ENCODE peak calls at places on chromosome 9, in six cellular contexts. One of them, this sample, is unnamed.

GRCh38 chr9:89742660-89743059 is 137.8 kb downstream of the GADD45G start:
- DNase-seq in mesenchymal stem cell: no peak
- DNase-seq in IMR-90: no peak
- DNase-seq in mesendoderm: no peak
- DNase-seq in H1: no peak
- DNase-seq in neuronal stem cell: no peak
- DNase-seq in this sample: no peak

GRCh38 chr9:83588256-83588655 is 34.7 kb upstream of the IDNK start:
- DNase-seq in IMR-90: no peak
- DNase-seq in neuronal stem cell: no peak
- DNase-seq in H1: no peak
- DNase-seq in mesendoderm: no peak
- DNase-seq in mesenchymal stem cell: no peak
- DNase-seq in this sample: no peak

GRCh38 chr9:69009708-69010107 is 4.2 kb downstream of the PRKACG start:
- DNase-seq in mesendoderm: no peak
- DNase-seq in H1: no peak
- DNase-seq in IMR-90: no peak
- DNase-seq in neuronal stem cell: no peak
- DNase-seq in mesenchymal stem cell: no peak
- DNase-seq in this sample: no peak

GRCh38 chr9:99350461-99350860 is 128.4 kb downstream of the SEC61B start:
- DNase-seq in mesenchymal stem cell: no peak
- DNase-seq in H1: no peak
- DNase-seq in mesendoderm: no peak
- DNase-seq in IMR-90: peak
- DNase-seq in neuronal stem cell: no peak
- DNase-seq in this sample: no peak

GRCh38 chr9:130054428-130054786 is 701 bp downstream of the GPR107 start:
- DNase-seq in IMR-90: no peak
- DNase-seq in H1: no peak
- DNase-seq in mesendoderm: no peak
- DNase-seq in neuronal stem cell: no peak
- DNase-seq in mesenchymal stem cell: no peak
- DNase-seq in this sample: no peak

GRCh38 chr9:21096172-21096900 is 18.6 kb upstream of the IFNB1 start:
- DNase-seq in H1: no peak
- DNase-seq in IMR-90: peak
- DNase-seq in mesenchymal stem cell: peak
- DNase-seq in neuronal stem cell: no peak
- DNase-seq in mesendoderm: no peak
- DNase-seq in this sample: no peak

GRCh38 chr9:2085719-2086515 is 70.8 kb downstream of the SMARCA2 start:
- DNase-seq in mesendoderm: no peak
- DNase-seq in mesenchymal stem cell: no peak
- DNase-seq in neuronal stem cell: no peak
- DNase-seq in IMR-90: peak
- DNase-seq in H1: no peak
- DNase-seq in this sample: no peak

GRCh38 chr9:136019041-136019680 is 58.0 kb upstream of the UBAC1 start:
- DNase-seq in mesenchymal stem cell: no peak
- DNase-seq in neuronal stem cell: no peak
- DNase-seq in H1: no peak
- DNase-seq in mesendoderm: no peak
- DNase-seq in IMR-90: no peak
- DNase-seq in this sample: peak

GRCh38 chr9:93110400-93110855 is 14.4 kb downstream of the CARD19 start:
- DNase-seq in IMR-90: no peak
- DNase-seq in H1: no peak
- DNase-seq in neuronal stem cell: no peak
- DNase-seq in mesendoderm: no peak
- DNase-seq in mesenchymal stem cell: no peak
- DNase-seq in this sample: no peak

GRCh38 chr9:21615018-21615417 is 132.9 kb upstream of the IFNE start:
- DNase-seq in H1: no peak
- DNase-seq in neuronal stem cell: no peak
- DNase-seq in IMR-90: no peak
- DNase-seq in mesenchymal stem cell: no peak
- DNase-seq in mesendoderm: peak
- DNase-seq in this sample: no peak

GRCh38 chr9:34392511-34392910 is 15.8 kb upstream of the MYORG start:
- DNase-seq in mesendoderm: no peak
- DNase-seq in neuronal stem cell: no peak
- DNase-seq in H1: no peak
- DNase-seq in mesenchymal stem cell: no peak
- DNase-seq in IMR-90: no peak
- DNase-seq in this sample: no peak
- H3K23ac ChIP-seq in mesendoderm: no peak
- H3K23ac ChIP-seq in neuronal stem cell: peak
- H3K23ac ChIP-seq in H1: no peak
- H3K23ac ChIP-seq in mesenchymal stem cell: no peak
- H3K23ac ChIP-seq in IMR-90: no peak
- H3K23ac ChIP-seq in this sample: no peak

DNA sequence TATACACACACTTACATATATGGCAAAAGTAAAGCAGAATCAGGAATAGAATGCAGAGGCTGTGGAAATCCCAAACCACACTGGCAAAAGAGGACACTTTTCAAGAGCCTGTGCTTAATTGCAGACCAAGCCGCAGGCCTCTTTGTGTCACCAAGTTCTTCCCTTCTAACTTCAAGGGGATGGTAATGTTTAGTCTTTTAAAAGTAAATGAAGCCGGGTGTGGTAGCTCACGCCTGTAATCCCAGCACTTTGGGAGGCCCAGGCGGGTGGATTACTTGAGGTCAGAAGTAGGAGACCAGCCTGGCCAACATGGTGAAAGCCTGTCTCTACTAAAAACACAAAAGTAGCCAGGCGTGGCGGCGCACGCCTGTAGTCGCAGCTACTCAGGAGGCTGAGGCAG is 28.7 kb downstream of the ROR2 start:
- DNase-seq in neuronal stem cell: no peak
- DNase-seq in mesenchymal stem cell: no peak
- DNase-seq in IMR-90: no peak
- DNase-seq in H1: no peak
- DNase-seq in mesendoderm: no peak
- DNase-seq in this sample: peak
- H2BK5ac ChIP-seq in neuronal stem cell: no peak
- H2BK5ac ChIP-seq in mesenchymal stem cell: no peak
- H2BK5ac ChIP-seq in IMR-90: no peak
- H2BK5ac ChIP-seq in H1: no peak
- H2BK5ac ChIP-seq in mesendoderm: no peak
- H2BK5ac ChIP-seq in this sample: no peak

GRCh38 chr9:128600111-128600510 is 47.7 kb downstream of the SPTAN1 start:
- DNase-seq in neuronal stem cell: no peak
- DNase-seq in IMR-90: no peak
- DNase-seq in mesenchymal stem cell: no peak
- DNase-seq in mesendoderm: no peak
- DNase-seq in H1: no peak
- DNase-seq in this sample: no peak

GRCh38 chr9:128607642-128608350 is 48.9 kb downstream of the DYNC2I2 start:
- DNase-seq in mesenchymal stem cell: no peak
- DNase-seq in neuronal stem cell: no peak
- DNase-seq in mesendoderm: no peak
- DNase-seq in IMR-90: peak
- DNase-seq in H1: no peak
- DNase-seq in this sample: no peak

GRCh38 chr9:128603697-128604096 is 51.3 kb downstream of the SPTAN1 start:
- DNase-seq in IMR-90: no peak
- DNase-seq in mesenchymal stem cell: no peak
- DNase-seq in H1: no peak
- DNase-seq in neuronal stem cell: no peak
- DNase-seq in mesendoderm: no peak
- DNase-seq in this sample: no peak
- H3K23ac ChIP-seq in IMR-90: no peak
- H3K23ac ChIP-seq in mesenchymal stem cell: no peak
- H3K23ac ChIP-seq in H1: no peak
- H3K23ac ChIP-seq in neuronal stem cell: no peak
- H3K23ac ChIP-seq in mesendoderm: no peak
- H3K23ac ChIP-seq in this sample: no peak

GRCh38 chr9:134657666-134658377 is 16.2 kb downstream of the COL5A1 start:
- DNase-seq in H1: no peak
- DNase-seq in mesendoderm: no peak
- DNase-seq in IMR-90: no peak
- DNase-seq in mesenchymal stem cell: no peak
- DNase-seq in neuronal stem cell: no peak
- DNase-seq in this sample: no peak
- H2BK5ac ChIP-seq in H1: no peak
- H2BK5ac ChIP-seq in mesendoderm: no peak
- H2BK5ac ChIP-seq in IMR-90: no peak
- H2BK5ac ChIP-seq in mesenchymal stem cell: no peak
- H2BK5ac ChIP-seq in neuronal stem cell: no peak
- H2BK5ac ChIP-seq in this sample: no peak

GRCh38 chr9:91536211-91536691 is 112.6 kb upstream of the NFIL3 start:
- DNase-seq in IMR-90: peak
- DNase-seq in neuronal stem cell: no peak
- DNase-seq in H1: no peak
- DNase-seq in mesendoderm: peak
- DNase-seq in mesenchymal stem cell: peak
- DNase-seq in this sample: no peak
- H3K23ac ChIP-seq in IMR-90: peak
- H3K23ac ChIP-seq in neuronal stem cell: no peak
- H3K23ac ChIP-seq in H1: no peak
- H3K23ac ChIP-seq in mesendoderm: no peak
- H3K23ac ChIP-seq in mesenchymal stem cell: no peak
- H3K23ac ChIP-seq in this sample: no peak

This sample was measured in H9.